ENCODE peak calls at places on chromosome 10, in four cellular contexts. One of them, this sample, is unnamed.

GRCh38 chr10:28036587-28036986 is 37.7 kb upstream of the ODAD2 start:
- DNase-seq in breast epithelium: no peak
- DNase-seq in foreskin fibroblast: peak; percentile 27
- DNase-seq in nephron progenitor cell: no peak
- DNase-seq in this sample: no peak

GRCh38 chr10:132641966-132642731 is 104.6 kb downstream of the INPP5A start:
- DNase-seq in breast epithelium: no peak
- DNase-seq in foreskin fibroblast: peak; percentile 27
- DNase-seq in nephron progenitor cell: no peak
- DNase-seq in this sample: peak; percentile 18

GRCh38 chr10:126135177-126135576 is 238.8 kb downstream of the FANK1 start:
- DNase-seq in breast epithelium: no peak
- DNase-seq in nephron progenitor cell: no peak
- DNase-seq in foreskin fibroblast: peak; percentile 17
- DNase-seq in this sample: no peak

GRCh38 chr10:120735773-120736371 is 115.3 kb upstream of the WDR11 start:
- DNase-seq in nephron progenitor cell: no peak
- DNase-seq in breast epithelium: no peak
- DNase-seq in foreskin fibroblast: peak; percentile 39
- DNase-seq in this sample: no peak

GRCh38 chr10:458466-458865 is 231.0 kb downstream of the DIP2C start:
- DNase-seq in breast epithelium: no peak
- DNase-seq in nephron progenitor cell: peak; percentile 52
- DNase-seq in foreskin fibroblast: no peak
- DNase-seq in this sample: no peak

GRCh38 chr10:30436200-30436599 is 2.2 kb downstream of the MAP3K8 start:
- DNase-seq in foreskin fibroblast: peak; percentile 70
- DNase-seq in breast epithelium: no peak
- DNase-seq in nephron progenitor cell: peak; percentile 38
- DNase-seq in this sample: no peak

GRCh38 chr10:60280475-60280874 is 109.2 kb downstream of the ANK3 start:
- DNase-seq in nephron progenitor cell: no peak
- DNase-seq in foreskin fibroblast: no peak
- DNase-seq in breast epithelium: no peak
- DNase-seq in this sample: no peak

GRCh38 chr10:99461230-99461629 is 30.8 kb upstream of the GOT1 start:
- DNase-seq in foreskin fibroblast: peak; percentile 65
- DNase-seq in nephron progenitor cell: no peak
- DNase-seq in breast epithelium: no peak
- DNase-seq in this sample: no peak

GRCh38 chr10:110530131-110530831 is 32.6 kb downstream of the DUSP5 start:
- DNase-seq in nephron progenitor cell: peak; percentile 74
- DNase-seq in foreskin fibroblast: peak; percentile 89
- DNase-seq in breast epithelium: peak; percentile 66
- DNase-seq in this sample: no peak

GRCh38 chr10:99084161-99084560 is 151.5 kb downstream of the HPSE2 start:
- DNase-seq in breast epithelium: no peak
- DNase-seq in nephron progenitor cell: no peak
- DNase-seq in foreskin fibroblast: no peak
- DNase-seq in this sample: no peak

GRCh38 chr10:78351283-78351682 is 317.6 kb downstream of the RPS24 start:
- DNase-seq in nephron progenitor cell: no peak
- DNase-seq in breast epithelium: no peak
- DNase-seq in foreskin fibroblast: no peak
- DNase-seq in this sample: no peak

GRCh38 chr10:77801474-77802238 is 124.9 kb downstream of the DLG5 start:
- DNase-seq in breast epithelium: no peak
- DNase-seq in foreskin fibroblast: peak; percentile 51
- DNase-seq in nephron progenitor cell: no peak
- DNase-seq in this sample: no peak

GRCh38 chr10:71531485-71532446 is 135.0 kb downstream of the CDH23 start:
- DNase-seq in nephron progenitor cell: no peak
- DNase-seq in breast epithelium: no peak
- DNase-seq in foreskin fibroblast: no peak
- DNase-seq in this sample: no peak

GRCh38 chr10:4525095-4525494 is 300.9 kb upstream of the AKR1E2 start:
- DNase-seq in nephron progenitor cell: no peak
- DNase-seq in foreskin fibroblast: no peak
- DNase-seq in breast epithelium: no peak
- DNase-seq in this sample: no peak

GRCh38 chr10:93666030-93666429 is 36.4 kb downstream of the FRA10AC1 start:
- DNase-seq in foreskin fibroblast: no peak
- DNase-seq in breast epithelium: no peak
- DNase-seq in nephron progenitor cell: no peak
- DNase-seq in this sample: no peak

GRCh38 chr10:74432841-74433594 is 282.0 kb downstream of the ADK start:
- DNase-seq in breast epithelium: no peak
- DNase-seq in foreskin fibroblast: peak; percentile 62
- DNase-seq in nephron progenitor cell: no peak
- DNase-seq in this sample: no peak

GRCh38 chr10:113061054-113061430 is 111.0 kb downstream of the TCF7L2 start:
- DNase-seq in foreskin fibroblast: no peak
- DNase-seq in nephron progenitor cell: no peak
- DNase-seq in breast epithelium: no peak
- DNase-seq in this sample: no peak

GRCh38 chr10:43231523-43232078 is 35.3 kb downstream of the RASGEF1A start:
- DNase-seq in foreskin fibroblast: no peak
- DNase-seq in nephron progenitor cell: peak; percentile 3
- DNase-seq in breast epithelium: no peak
- DNase-seq in this sample: peak; percentile 11

GRCh38 chr10:10869592-10869991 is 148.1 kb upstream of the CELF2 start:
- DNase-seq in foreskin fibroblast: peak; percentile 45
- DNase-seq in breast epithelium: no peak
- DNase-seq in nephron progenitor cell: no peak
- DNase-seq in this sample: no peak

GRCh38 chr10:129390147-129390546 is 76.9 kb upstream of the MGMT start:
- DNase-seq in nephron progenitor cell: no peak
- DNase-seq in breast epithelium: no peak
- DNase-seq in foreskin fibroblast: no peak
- DNase-seq in this sample: no peak
- TF ChIP-seq CTCF in nephron progenitor cell: no peak
- TF ChIP-seq CTCF in breast epithelium: no peak
- TF ChIP-seq CTCF in foreskin fibroblast: no peak
- TF ChIP-seq CTCF in this sample: no peak

DNA sequence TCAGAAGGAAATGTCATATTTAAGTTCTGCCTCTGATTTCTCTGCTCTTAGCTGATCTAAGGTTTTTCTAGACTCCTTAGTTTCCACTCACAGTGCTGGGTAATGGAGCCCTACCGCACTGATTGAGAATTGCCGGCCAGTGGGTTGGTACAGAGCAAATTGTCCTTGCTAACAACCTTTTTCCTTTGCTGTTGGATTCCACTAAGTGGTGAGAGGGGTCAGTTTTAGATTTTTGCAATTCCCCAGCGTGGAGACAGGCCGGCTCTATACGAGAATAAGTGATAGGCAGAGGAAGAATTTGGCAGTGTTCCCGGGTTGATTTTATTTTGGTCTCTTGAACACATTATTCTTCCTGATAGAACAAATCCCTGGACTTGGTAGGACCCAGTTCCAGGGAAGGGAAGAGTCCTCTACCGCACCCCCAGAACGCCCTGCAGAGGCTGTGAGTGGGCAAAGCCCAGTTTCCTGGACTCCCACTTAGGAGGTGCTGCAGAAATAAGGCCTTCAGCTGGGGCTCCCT is 2.9 kb upstream of the NRP1 start:
- DNase-seq in breast epithelium: no peak
- DNase-seq in nephron progenitor cell: peak; percentile 17
- DNase-seq in foreskin fibroblast: peak; percentile 88
- DNase-seq in this sample: no peak
- TF ChIP-seq CTCF in breast epithelium: peak; percentile 7
- TF ChIP-seq CTCF in nephron progenitor cell: no peak
- TF ChIP-seq CTCF in foreskin fibroblast: no peak
- TF ChIP-seq CTCF in this sample: no peak

GRCh38 chr10:17375936-17376584 is 78.3 kb downstream of the ST8SIA6 start:
- DNase-seq in nephron progenitor cell: peak; percentile 25
- DNase-seq in breast epithelium: no peak
- DNase-seq in foreskin fibroblast: peak; percentile 15
- DNase-seq in this sample: no peak
- TF ChIP-seq CTCF in nephron progenitor cell: peak; percentile 43
- TF ChIP-seq CTCF in breast epithelium: no peak
- TF ChIP-seq CTCF in foreskin fibroblast: peak; percentile 54
- TF ChIP-seq CTCF in this sample: no peak

GRCh38 chr10:52814506-52814905 is 41.9 kb upstream of the MBL2 start:
- DNase-seq in foreskin fibroblast: no peak
- DNase-seq in breast epithelium: no peak
- DNase-seq in nephron progenitor cell: no peak
- DNase-seq in this sample: no peak

GRCh38 chr10:52820316-52820715 is 47.7 kb upstream of the MBL2 start:
- DNase-seq in breast epithelium: no peak
- DNase-seq in nephron progenitor cell: no peak
- DNase-seq in foreskin fibroblast: no peak
- DNase-seq in this sample: no peak

DNA sequence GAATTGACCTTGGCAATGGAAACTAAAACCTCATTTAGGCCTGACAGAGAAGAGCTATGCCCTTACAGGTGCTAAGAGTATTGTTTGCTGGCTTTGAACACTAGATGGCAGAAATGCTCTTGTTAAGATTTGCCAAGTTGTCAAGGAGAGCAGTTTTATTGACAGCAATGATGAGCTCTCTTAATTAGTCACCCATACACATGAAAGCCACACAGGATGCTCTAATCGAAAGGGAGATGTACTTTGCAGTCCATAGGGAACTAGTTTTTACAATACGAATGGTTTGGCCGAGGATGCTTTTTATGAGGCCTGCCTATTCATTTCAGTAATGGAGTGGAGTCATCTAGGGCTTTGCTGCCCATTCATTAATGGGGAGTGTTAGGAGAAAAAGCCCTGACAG is 45.4 kb upstream of the MBL2 start:
- DNase-seq in nephron progenitor cell: peak; percentile 10
- DNase-seq in breast epithelium: no peak
- DNase-seq in foreskin fibroblast: peak; percentile 12
- DNase-seq in this sample: no peak
- TF ChIP-seq CTCF in nephron progenitor cell: peak; percentile 57
- TF ChIP-seq CTCF in breast epithelium: no peak
- TF ChIP-seq CTCF in foreskin fibroblast: peak; percentile 40
- TF ChIP-seq CTCF in this sample: no peak

DNA sequence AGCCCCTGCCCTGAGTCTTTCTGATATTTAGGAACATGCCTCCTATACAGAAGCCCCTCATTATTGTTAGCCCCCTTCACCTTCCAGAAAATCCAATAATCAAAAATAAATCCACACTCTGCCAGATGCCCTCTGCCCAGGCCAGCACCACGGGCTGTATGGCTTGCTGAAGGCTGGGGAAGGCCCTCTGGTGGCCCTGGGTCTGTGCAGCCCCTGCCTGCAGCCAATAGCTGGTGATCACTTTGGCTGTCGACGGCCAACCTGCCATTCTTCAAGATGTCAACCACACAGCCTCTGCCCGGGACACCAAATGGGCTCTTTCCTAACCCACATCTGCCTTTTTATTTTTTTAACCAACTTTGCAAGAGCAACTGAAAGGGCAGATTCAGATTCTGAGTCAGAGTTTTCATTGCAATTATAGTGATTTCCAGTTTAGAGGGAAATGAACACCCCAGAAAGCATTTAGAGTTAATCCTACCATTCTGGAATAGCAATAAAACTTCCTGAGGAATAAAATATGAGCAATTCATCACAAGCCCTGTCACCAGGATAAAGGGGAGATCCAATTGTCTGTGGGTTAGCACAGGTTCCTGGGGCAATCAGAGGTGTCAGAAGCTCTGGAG is 211.4 kb downstream of the GRID1 start:
- DNase-seq in nephron progenitor cell: peak; percentile 44
- DNase-seq in breast epithelium: no peak
- DNase-seq in foreskin fibroblast: no peak
- DNase-seq in this sample: no peak
- TF ChIP-seq CTCF in nephron progenitor cell: no peak
- TF ChIP-seq CTCF in breast epithelium: no peak
- TF ChIP-seq CTCF in foreskin fibroblast: no peak
- TF ChIP-seq CTCF in this sample: no peak

DNA sequence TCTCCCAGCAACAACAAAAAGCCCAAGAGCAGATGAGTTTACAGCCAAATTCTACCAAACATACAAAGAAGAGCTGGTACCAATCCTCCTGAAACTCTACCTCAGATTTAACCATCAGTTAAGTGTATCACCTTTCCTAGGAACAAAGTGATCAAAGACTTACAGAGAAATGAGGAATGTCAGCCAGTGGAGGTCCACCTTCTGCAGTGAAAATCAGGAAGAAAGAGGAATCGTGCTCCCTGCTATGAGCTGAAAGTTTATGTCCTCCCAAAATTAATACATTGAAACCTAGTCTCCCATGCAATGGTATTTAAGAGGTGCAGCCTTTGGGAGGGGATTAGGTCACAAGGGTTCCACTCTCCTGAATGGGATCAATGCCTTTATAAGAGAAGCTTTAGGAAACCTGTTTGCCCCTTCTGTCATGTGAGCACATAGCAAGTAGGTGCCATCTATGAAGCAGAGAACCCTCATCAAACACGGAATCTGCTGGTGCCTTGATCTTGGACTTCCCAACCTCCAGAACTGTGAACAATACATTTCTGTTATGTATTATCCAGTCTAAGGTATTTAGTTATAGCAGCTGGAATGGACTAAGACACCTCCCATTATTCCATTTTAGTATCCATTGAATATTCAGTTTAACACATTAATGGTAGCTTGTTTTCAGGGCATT is 139.0 kb upstream of the FZD8 start:
- DNase-seq in breast epithelium: no peak
- DNase-seq in nephron progenitor cell: no peak
- DNase-seq in foreskin fibroblast: no peak
- DNase-seq in this sample: no peak
- TF ChIP-seq CTCF in breast epithelium: no peak
- TF ChIP-seq CTCF in nephron progenitor cell: no peak
- TF ChIP-seq CTCF in foreskin fibroblast: peak; percentile 16
- TF ChIP-seq CTCF in this sample: no peak

DNA sequence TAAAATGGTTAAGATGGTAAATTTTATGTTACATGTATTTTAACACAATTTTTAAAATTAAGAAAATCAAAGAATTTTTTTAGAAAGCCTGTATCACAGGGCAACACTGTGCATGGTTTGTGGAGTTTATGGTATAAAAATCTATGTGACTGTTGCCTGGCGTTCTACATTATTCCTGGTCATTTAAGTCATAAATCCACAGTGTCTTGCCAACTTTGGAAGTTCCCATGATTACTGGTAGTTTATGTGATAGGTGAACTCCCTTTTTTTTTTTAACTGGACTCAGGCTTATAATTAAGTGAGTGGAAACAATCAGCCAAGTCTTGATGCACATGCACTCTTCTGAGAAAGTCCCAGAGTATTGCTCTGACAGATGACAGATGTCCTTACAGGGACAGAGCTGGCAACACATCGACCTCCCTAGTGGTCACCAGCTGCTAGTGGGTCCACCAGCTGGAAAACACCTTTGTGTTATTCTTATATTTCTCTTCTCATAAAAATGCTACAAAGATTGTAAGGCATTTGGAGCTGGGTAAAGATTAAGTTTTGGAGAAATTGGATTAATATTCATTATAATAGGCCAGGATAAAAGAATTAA is 8.8 kb upstream of the STN1 start:
- DNase-seq in breast epithelium: no peak
- DNase-seq in nephron progenitor cell: no peak
- DNase-seq in foreskin fibroblast: no peak
- DNase-seq in this sample: no peak
- TF ChIP-seq CTCF in breast epithelium: no peak
- TF ChIP-seq CTCF in nephron progenitor cell: peak; percentile 22
- TF ChIP-seq CTCF in foreskin fibroblast: no peak
- TF ChIP-seq CTCF in this sample: no peak

GRCh38 chr10:12348870-12349627 is at the start of gene CAMK1D:
- DNase-seq in nephron progenitor cell: peak; percentile 78
- DNase-seq in foreskin fibroblast: peak; percentile 86
- DNase-seq in breast epithelium: peak; percentile 34
- DNase-seq in this sample: no peak
- TF ChIP-seq CTCF in nephron progenitor cell: no peak
- TF ChIP-seq CTCF in foreskin fibroblast: peak; percentile 12
- TF ChIP-seq CTCF in breast epithelium: no peak
- TF ChIP-seq CTCF in this sample: no peak

This sample was measured in omental fat pad.